ENCODE peak calls at places on chromosome 4, in five cellular contexts. E is GM12878, H is HCT116, V is HepG2, W is H1. I is an unnamed sample.

GRCh38 chr4:72701987-72702819 is 133.2 kb upstream of the ADAMTS3 start:
- DNase-seq in E (no peak), H (peak), V (peak), W (no peak), I (peak)

GRCh38 chr4:11497212-11497806 is 68.6 kb upstream of the HS3ST1 start:
- DNase-seq in E (no peak), H (no peak), V (no peak), W (no peak), I (no peak)

GRCh38 chr4:66357316-66357715 is 687.0 kb upstream of the EPHA5 start:
- DNase-seq in E (no peak), H (no peak), V (no peak), W (no peak), I (no peak)

GRCh38 chr4:93771640-93772411 is 56.7 kb upstream of the ATOH1 start:
- DNase-seq in E (no peak), H (no peak), V (no peak), W (no peak), I (no peak)

GRCh38 chr4:6773106-6773505 is 9.4 kb upstream of the KIAA0232 start:
- DNase-seq in E (no peak), H (no peak), V (no peak), W (no peak), I (no peak)

GRCh38 chr4:22174640-22175039 is 226.1 kb upstream of the KCNIP4 start:
- DNase-seq in E (no peak), H (no peak), V (no peak), W (no peak), I (no peak)

GRCh38 chr4:4871267-4872147 is 12.0 kb downstream of the MSX1 start:
- DNase-seq in E (no peak), H (no peak), V (no peak), W (no peak), I (no peak)

GRCh38 chr4:153564630-153565525 is 98.7 kb downstream of the TMEM131L start:
- DNase-seq in E (no peak), H (no peak), V (peak), W (no peak), I (no peak)

GRCh38 chr4:120319230-120319761 is 252.6 kb upstream of the MAD2L1 start:
- DNase-seq in E (no peak), H (no peak), V (no peak), W (no peak), I (no peak)

GRCh38 chr4:131207589-131207988 is 1941.5 kb upstream of the PCDH10 start:
- DNase-seq in E (no peak), H (no peak), V (no peak), W (no peak), I (no peak)

GRCh38 chr4:159444668-159445067 is 341.8 kb downstream of the RAPGEF2 start:
- DNase-seq in E (no peak), H (no peak), V (no peak), W (no peak), I (no peak)

GRCh38 chr4:1463088-1463926 is 57.1 kb upstream of the NKX1-1 start:
- DNase-seq in E (no peak), H (no peak), V (no peak), W (no peak), I (no peak)

GRCh38 chr4:65467280-65467679 is 203.0 kb downstream of the EPHA5 start:
- DNase-seq in E (no peak), H (no peak), V (no peak), W (no peak), I (no peak)

GRCh38 chr4:180052629-180053028 is 2190.6 kb upstream of the TENM3 start:
- DNase-seq in E (no peak), H (no peak), V (no peak), W (no peak), I (no peak)

GRCh38 chr4:174503079-174503724 is 19.1 kb downstream of the HPGD start:
- DNase-seq in E (no peak), H (no peak), V (no peak), W (no peak), I (no peak)

GRCh38 chr4:147689062-147689461 is 5.1 kb upstream of the PRMT9 start:
- DNase-seq in E (no peak), H (no peak), V (no peak), W (no peak), I (no peak)

GRCh38 chr4:74410741-74411140 is 34.2 kb upstream of the AREG start:
- DNase-seq in E (no peak), H (no peak), V (no peak), W (no peak), I (no peak)

GRCh38 chr4:145069361-145069760 is 28.6 kb downstream of the ANAPC10 start:
- DNase-seq in E (no peak), H (peak), V (no peak), W (no peak), I (no peak)

GRCh38 chr4:993111-994029 is at the start of gene SLC26A1:
- DNase-seq in E (no peak), H (no peak), V (peak), W (no peak), I (peak)

GRCh38 chr4:81724925-81725329 is 253.2 kb upstream of the RASGEF1B start:
- DNase-seq in E (peak), H (no peak), V (peak), W (no peak), I (peak)

GRCh38 chr4:151736367-151736766 is 24.4 kb downstream of the GATB start:
- DNase-seq in E (no peak), H (no peak), V (no peak), W (no peak), I (no peak)

GRCh38 chr4:181289203-181289602 is 954.0 kb upstream of the TENM3 start:
- DNase-seq in E (no peak), H (no peak), V (no peak), W (no peak), I (no peak)

GRCh38 chr4:46508216-46508615 is 118.3 kb upstream of the GABRA2 start:
- DNase-seq in E (no peak), H (no peak), V (no peak), W (no peak), I (no peak)

GRCh38 chr4:93184093-93184492 is 644.5 kb upstream of the ATOH1 start:
- DNase-seq in E (no peak), H (no peak), V (no peak), W (no peak), I (no peak)

GRCh38 chr4:93066746-93067145 is 761.8 kb upstream of the ATOH1 start:
- DNase-seq in E (no peak), H (no peak), V (no peak), W (no peak), I (no peak)

GRCh38 chr4:85496933-85497332 is 22.0 kb downstream of the ARHGAP24 start:
- DNase-seq in E (no peak), H (no peak), V (no peak), W (no peak), I (no peak)

GRCh38 chr4:37434469-37434868 is 189.9 kb downstream of the NWD2 start:
- DNase-seq in E (no peak), H (peak), V (no peak), W (no peak), I (no peak)

GRCh38 chr4:42767669-42768068 is 110.8 kb upstream of the ATP8A1 start:
- DNase-seq in E (no peak), H (no peak), V (no peak), W (no peak), I (no peak)

GRCh38 chr4:98564847-98565246 is 93.6 kb downstream of the TSPAN5 start:
- DNase-seq in E (no peak), H (no peak), V (no peak), W (no peak), I (no peak)

GRCh38 chr4:10417720-10418119 is 39.5 kb downstream of the ZNF518B start:
- DNase-seq in E (no peak), H (no peak), V (no peak), W (no peak), I (no peak)

GRCh38 chr4:122224348-122224747 is 72.2 kb downstream of the BLTP1 start:
- DNase-seq in E (no peak), H (no peak), V (no peak), W (no peak), I (peak)

GRCh38 chr4:121421594-121421993 is 40.8 kb upstream of the QRFPR start:
- DNase-seq in E (no peak), H (peak), V (no peak), W (no peak), I (no peak)

GRCh38 chr4:158008551-158009218 is 164.1 kb downstream of the GASK1B start:
- DNase-seq in E (no peak), H (no peak), V (no peak), W (no peak), I (no peak)
- TF ChIP-seq SRF in E (no peak), H (no peak), V (no peak), W (no peak), I (no peak)

DNA sequence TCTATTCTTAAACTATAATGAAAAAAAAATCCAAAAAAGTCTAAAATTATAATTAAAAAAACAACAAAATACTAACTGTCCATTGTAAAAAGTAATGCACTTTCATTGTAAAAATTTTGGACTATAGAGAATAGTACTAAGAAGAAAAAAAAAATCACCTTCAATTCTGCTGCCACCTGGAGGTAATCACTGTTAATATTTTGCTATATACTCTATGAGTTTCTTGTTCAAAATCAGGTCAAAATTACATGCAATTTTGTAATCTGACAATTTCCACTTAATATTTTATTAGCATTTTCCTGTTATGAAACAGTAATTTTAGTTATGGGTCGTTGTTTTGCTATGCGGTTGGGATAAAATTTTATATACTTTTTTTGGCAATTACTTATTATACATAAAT is 62.0 kb downstream of the HTT start:
- DNase-seq in E (no peak), H (no peak), V (no peak), W (no peak), I (no peak)
- TF ChIP-seq SRF in E (no peak), H (no peak), V (no peak), W (no peak), I (no peak)

GRCh38 chr4:8089862-8090261 is 68.8 kb downstream of the ABLIM2 start:
- DNase-seq in E (no peak), H (no peak), V (no peak), W (no peak), I (no peak)

GRCh38 chr4:8088966-8089491 is 69.6 kb downstream of the ABLIM2 start:
- DNase-seq in E (no peak), H (no peak), V (no peak), W (no peak), I (no peak)

GRCh38 chr4:8087921-8088495 is 70.6 kb downstream of the ABLIM2 start:
- DNase-seq in E (no peak), H (no peak), V (no peak), W (no peak), I (no peak)

GRCh38 chr4:8092282-8092681 is 66.3 kb downstream of the ABLIM2 start:
- DNase-seq in E (no peak), H (no peak), V (no peak), W (no peak), I (no peak)

GRCh38 chr4:8090312-8090711 is 68.3 kb downstream of the ABLIM2 start:
- DNase-seq in E (no peak), H (no peak), V (no peak), W (no peak), I (no peak)
- TF ChIP-seq SRF in E (no peak), H (no peak), V (no peak), W (no peak), I (no peak)

DNA sequence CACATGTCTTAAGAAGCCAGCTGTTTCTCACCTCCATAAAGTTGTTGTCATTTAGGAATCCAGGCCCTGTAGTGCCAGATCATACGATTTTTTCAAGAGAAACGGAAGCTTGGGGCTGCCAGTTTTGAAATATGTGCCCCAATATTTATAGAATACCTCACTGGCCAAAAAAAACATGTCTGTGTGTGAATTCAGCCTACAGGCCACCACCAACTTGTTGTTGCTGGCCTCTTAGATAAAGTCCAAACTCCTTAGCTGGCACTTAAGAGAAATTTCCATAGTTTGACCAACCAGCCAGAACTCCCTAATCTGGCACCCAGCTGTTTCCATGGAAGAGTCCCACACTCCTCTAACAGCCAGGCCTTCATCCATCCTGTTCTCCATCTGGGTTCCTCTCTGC is 74.1 kb downstream of the WDR19 start:
- DNase-seq in E (no peak), H (no peak), V (no peak), W (no peak), I (no peak)
- TF ChIP-seq SRF in E (no peak), H (no peak), V (no peak), W (no peak), I (no peak)

DNA sequence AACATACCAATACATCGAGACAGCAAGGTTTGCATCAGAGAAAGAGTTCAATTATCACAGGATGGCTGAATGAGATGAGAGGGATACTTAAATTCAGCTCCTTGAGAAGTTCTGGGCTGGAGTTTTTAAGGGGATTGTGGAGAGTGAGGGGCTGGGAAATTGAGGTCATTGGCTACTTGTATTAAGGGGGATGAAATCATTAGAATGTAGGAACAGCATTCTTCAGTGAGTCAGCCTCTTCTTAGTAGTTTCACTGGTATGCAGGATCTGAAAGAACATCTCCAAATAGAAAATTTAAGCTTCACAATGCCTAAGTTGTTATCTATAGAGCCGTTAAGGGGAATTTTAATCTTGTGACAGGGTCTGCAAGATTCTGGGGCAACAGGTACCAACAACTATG is 211.6 kb upstream of the TAPT1 start:
- DNase-seq in E (no peak), H (no peak), V (no peak), W (no peak), I (no peak)
- TF ChIP-seq SRF in E (no peak), H (no peak), V (no peak), W (no peak), I (no peak)

DNA sequence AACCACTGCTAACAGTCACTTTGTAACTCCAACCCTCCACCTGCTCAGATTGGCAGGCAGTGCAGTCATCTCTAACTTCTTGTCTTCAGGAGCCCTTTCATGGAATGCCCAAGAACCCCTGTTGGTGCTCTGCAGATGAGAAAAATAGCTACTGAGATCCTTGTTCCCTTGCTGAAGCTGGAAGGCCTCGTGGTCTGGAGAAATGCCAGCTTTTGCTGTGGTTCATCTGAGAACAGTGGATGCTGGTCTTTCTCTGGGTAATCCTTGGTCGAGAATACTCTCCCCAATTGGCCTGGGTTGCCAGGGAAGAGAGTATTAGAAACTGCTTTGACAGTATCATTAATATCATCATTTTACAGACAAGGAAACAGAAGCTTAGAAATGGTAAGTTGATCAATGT is 15.1 kb upstream of the BOD1L1 start:
- DNase-seq in E (no peak), H (no peak), V (no peak), W (no peak), I (no peak)
- TF ChIP-seq SRF in E (no peak), H (no peak), V (no peak), W (no peak), I (no peak)

GRCh38 chr4:25506032-25506571 is 129.0 kb downstream of the ANAPC4 start:
- DNase-seq in E (no peak), H (no peak), V (no peak), W (no peak), I (no peak)

GRCh38 chr4:25503779-25504178 is 126.7 kb downstream of the ANAPC4 start:
- DNase-seq in E (no peak), H (no peak), V (no peak), W (no peak), I (no peak)

GRCh38 chr4:25504932-25505636 is 128.0 kb downstream of the ANAPC4 start:
- DNase-seq in E (no peak), H (no peak), V (no peak), W (no peak), I (no peak)

GRCh38 chr4:25505637-25505991 is 128.6 kb downstream of the ANAPC4 start:
- DNase-seq in E (no peak), H (no peak), V (no peak), W (no peak), I (no peak)

DNA sequence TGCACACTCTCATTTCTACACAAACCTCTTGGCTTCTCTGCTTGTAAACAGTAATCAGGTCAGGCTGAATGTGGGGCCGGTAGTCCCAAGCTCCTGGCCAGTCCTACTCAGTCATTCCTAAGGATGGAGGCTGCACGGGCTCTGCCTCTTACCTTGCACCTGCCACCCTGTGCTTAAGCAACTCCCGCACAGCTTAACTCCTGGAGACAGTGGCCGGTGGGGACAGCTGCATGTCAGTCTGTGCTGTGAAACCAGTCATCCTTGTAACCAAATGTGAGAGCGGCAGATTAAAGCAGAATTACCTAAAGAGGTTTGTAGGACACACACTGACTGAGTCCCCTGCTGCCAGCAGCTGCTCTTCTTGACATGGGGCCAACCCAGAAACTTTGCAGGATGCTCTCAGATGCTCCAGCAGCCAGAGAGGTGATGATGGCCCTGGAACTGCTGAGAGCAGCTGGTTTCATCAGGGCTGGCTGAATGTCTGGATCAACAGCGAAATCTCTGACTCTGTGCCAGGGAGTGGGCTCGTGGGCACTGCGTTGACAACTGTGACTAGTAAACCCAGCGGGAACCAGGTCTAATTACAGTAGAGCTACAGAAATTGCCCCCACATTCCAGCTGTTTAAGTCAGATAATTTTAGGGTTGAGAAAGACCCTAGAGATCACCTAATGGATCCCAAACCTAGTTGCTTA is 123.7 kb downstream of the ANAPC4 start:
- DNase-seq in E (no peak), H (no peak), V (no peak), W (no peak), I (no peak)
- TF ChIP-seq SRF in E (no peak), H (no peak), V (no peak), W (no peak), I (no peak)

I was measured in K562.